ENCODE peak calls at places on chromosome X, in nine cellular contexts. A is B cell, W is tibial artery, Z is lower lobe of right lung, C is sigmoid colon, R is GM23338, K is GM06990, Y is thyroid gland, O is astrocyte of the cerebellum. S is an unnamed sample.

GRCh38 chrX:135185795-135186443 is 14.7 kb upstream of the CT55 start:
- DNase-seq in Z (no peak), K (no peak), R (peak), O (peak), C (no peak), Y (peak), A (peak), W (peak), S (peak)

GRCh38 chrX:140815868-140816267 is 106.3 kb downstream of the LINC00632 start:
- DNase-seq in Z (no peak), W (no peak), R (no peak), O (peak), C (no peak), A (no peak), Y (peak), K (no peak), S (no peak)

GRCh38 chrX:16997313-16997712 is 50.9 kb downstream of the REPS2 start:
- DNase-seq in Z (no peak), C (no peak), R (no peak), K (no peak), O (no peak), Y (no peak), W (no peak), A (no peak), S (no peak)

GRCh38 chrX:53483838-53484420 is 49.8 kb upstream of the HSD17B10 start:
- DNase-seq in C (no peak), Z (no peak), W (no peak), K (no peak), A (no peak), Y (no peak), O (no peak), R (no peak), S (no peak)

GRCh38 chrX:106050054-106050453 is 11.5 kb upstream of the SERPINA7 start:
- DNase-seq in C (no peak), R (no peak), W (no peak), Z (no peak), O (no peak), K (no peak), Y (no peak), A (no peak), S (no peak)

GRCh38 chrX:104659037-104659744 is 93.2 kb downstream of the IL1RAPL2 start:
- DNase-seq in O (peak), C (no peak), A (no peak), Z (no peak), R (no peak), W (no peak), Y (peak), K (no peak), S (no peak)

GRCh38 chrX:112822892-112823291 is 17.7 kb downstream of the AMOT start:
- DNase-seq in Z (no peak), Y (no peak), K (no peak), O (no peak), W (no peak), R (peak), A (no peak), C (no peak), S (no peak)

GRCh38 chrX:140744085-140744484 is 34.5 kb downstream of the LINC00632 start:
- DNase-seq in O (no peak), Y (no peak), R (no peak), W (no peak), K (no peak), A (no peak), C (no peak), Z (no peak), S (no peak)

GRCh38 chrX:20060961-20061868 is 55.5 kb downstream of the MAP7D2 start:
- DNase-seq in Z (no peak), R (no peak), C (no peak), W (no peak), O (no peak), A (peak), Y (no peak), K (peak), S (no peak)

GRCh38 chrX:39967348-39967747 is 130.4 kb downstream of the BCOR start:
- DNase-seq in A (no peak), W (no peak), O (no peak), Y (no peak), Z (no peak), R (no peak), C (no peak), K (no peak), S (no peak)

GRCh38 chrX:150548684-150549083 is 19.7 kb upstream of the MTM1 start:
- DNase-seq in W (no peak), Z (no peak), A (no peak), K (no peak), R (no peak), C (no peak), Y (no peak), O (no peak), S (no peak)

GRCh38 chrX:68842781-68843581 is 14.2 kb downstream of the EFNB1 start:
- DNase-seq in C (no peak), W (no peak), Y (peak), Z (peak), R (no peak), K (no peak), A (no peak), O (peak), S (no peak)

GRCh38 chrX:91108761-91109160 is 325.9 kb upstream of the PABPC5 start:
- DNase-seq in W (no peak), O (no peak), Z (no peak), K (no peak), A (no peak), C (no peak), R (no peak), Y (no peak), S (no peak)

GRCh38 chrX:51917600-51917999 is 24.2 kb downstream of the MAGED1 start:
- DNase-seq in C (no peak), R (no peak), A (no peak), Y (no peak), W (no peak), Z (no peak), K (no peak), O (no peak), S (no peak)

GRCh38 chrX:45505214-45505613 is 304.5 kb upstream of the DIPK2B start:
- DNase-seq in R (no peak), K (no peak), O (no peak), C (no peak), Y (no peak), W (no peak), Z (no peak), A (no peak), S (no peak)

GRCh38 chrX:9942086-9942485 is 25.1 kb upstream of the CLDN34 start:
- DNase-seq in Y (no peak), Z (no peak), K (peak), R (no peak), W (no peak), C (no peak), A (peak), O (no peak), S (peak)

GRCh38 chrX:103440621-103441020 is 64.3 kb downstream of the BEX3 start:
- DNase-seq in Z (no peak), O (peak), C (no peak), W (no peak), Y (no peak), A (no peak), R (peak), K (no peak), S (no peak)

GRCh38 chrX:12011075-12011474 is 127.2 kb upstream of the FRMPD4 start:
- DNase-seq in R (no peak), O (no peak), C (no peak), Y (no peak), Z (no peak), K (no peak), A (no peak), W (no peak), S (no peak)

GRCh38 chrX:2373615-2374014 is 127.2 kb downstream of the DHRSX start:
- DNase-seq in A (no peak), O (no peak), R (no peak), K (no peak), C (no peak), Z (no peak), W (no peak), Y (no peak), S (no peak)

GRCh38 chrX:132766452-132766851 is 192.0 kb downstream of the HS6ST2 start:
- DNase-seq in Z (no peak), K (no peak), A (no peak), W (no peak), O (no peak), R (no peak), C (no peak), Y (no peak), S (no peak)

GRCh38 chrX:140733766-140734342 is 24.3 kb downstream of the LINC00632 start:
- DNase-seq in Y (peak), C (no peak), Z (no peak), O (no peak), R (peak), K (no peak), A (peak), W (no peak), S (peak)

GRCh38 chrX:107451754-107452153 is 2.3 kb downstream of the FRMPD3 start:
- DNase-seq in A (no peak), C (no peak), W (no peak), R (peak), Z (no peak), O (no peak), K (no peak), Y (peak), S (no peak)

GRCh38 chrX:3638280-3638873 is 75.1 kb downstream of the PRKX start:
- DNase-seq in A (peak), K (no peak), C (no peak), O (peak), W (no peak), Y (peak), R (peak), Z (no peak), S (peak)

GRCh38 chrX:15334561-15334960 is 762 bp downstream of the PIGA start:
- DNase-seq in R (no peak), W (no peak), Y (no peak), O (no peak), K (no peak), C (no peak), A (no peak), Z (no peak), S (peak)

GRCh38 chrX:1440506-1440905 is 12.2 kb downstream of the ASMTL start:
- DNase-seq in K (no peak), A (no peak), R (no peak), Z (peak), W (no peak), O (no peak), Y (no peak), C (peak), S (no peak)

GRCh38 chrX:1618689-1619088 is 3.8 kb downstream of the ASMT start:
- DNase-seq in Y (no peak), W (no peak), Z (no peak), K (no peak), A (no peak), O (no peak), R (peak), C (no peak), S (no peak)

GRCh38 chrX:142977128-142977914 is 48.4 kb upstream of the SPANXN4 start:
- DNase-seq in O (no peak), Z (no peak), R (no peak), C (no peak), K (peak), W (no peak), A (peak), Y (no peak), S (peak)

GRCh38 chrX:119181491-119181890 is 53.9 kb upstream of the KIAA1210 start:
- DNase-seq in W (no peak), Y (peak), Z (no peak), K (no peak), O (no peak), A (no peak), R (peak), C (no peak), S (no peak)

GRCh38 chrX:74419861-74420193 is 1.5 kb upstream of the SLC16A2 start:
- DNase-seq in C (no peak), K (no peak), R (peak), W (no peak), O (no peak), Z (no peak), Y (peak), A (peak), S (no peak)

GRCh38 chrX:7028246-7028645 is 119.3 kb upstream of the STS start:
- DNase-seq in R (no peak), K (no peak), O (no peak), W (no peak), Y (no peak), C (no peak), Z (no peak), A (no peak), S (no peak)

GRCh38 chrX:22073928-22074327 is 41.8 kb downstream of the PHEX start:
- DNase-seq in O (no peak), K (no peak), A (no peak), R (peak), W (no peak), C (no peak), Z (no peak), Y (no peak), S (no peak)

DNA sequence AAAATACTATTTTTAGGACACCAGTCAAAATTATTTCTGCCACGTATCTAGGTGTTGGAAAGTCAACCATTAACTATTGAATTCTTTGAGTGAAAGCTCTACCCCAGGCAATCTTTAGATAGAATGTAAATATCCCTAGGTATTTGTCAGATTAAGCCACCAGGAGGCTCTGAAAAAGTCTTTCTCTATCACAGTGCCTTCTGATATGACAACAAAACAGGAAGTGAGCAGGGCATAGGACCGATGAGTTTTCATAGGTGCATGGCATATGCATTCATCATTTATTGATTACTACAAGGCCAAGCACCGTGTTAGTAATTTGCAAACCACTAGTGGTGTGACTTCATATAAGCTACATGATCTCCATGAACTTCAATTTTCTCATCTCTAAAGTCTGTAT is 333.6 kb upstream of the F9 start:
- DNase-seq in R (no peak), Z (no peak), W (no peak), C (no peak), A (no peak), K (no peak), Y (no peak), O (no peak), S (no peak)
- TF ChIP-seq CTCF in R (no peak), Z (no peak), W (no peak), C (no peak), A (no peak), K (no peak), Y (no peak), O (no peak), S (no peak)

DNA sequence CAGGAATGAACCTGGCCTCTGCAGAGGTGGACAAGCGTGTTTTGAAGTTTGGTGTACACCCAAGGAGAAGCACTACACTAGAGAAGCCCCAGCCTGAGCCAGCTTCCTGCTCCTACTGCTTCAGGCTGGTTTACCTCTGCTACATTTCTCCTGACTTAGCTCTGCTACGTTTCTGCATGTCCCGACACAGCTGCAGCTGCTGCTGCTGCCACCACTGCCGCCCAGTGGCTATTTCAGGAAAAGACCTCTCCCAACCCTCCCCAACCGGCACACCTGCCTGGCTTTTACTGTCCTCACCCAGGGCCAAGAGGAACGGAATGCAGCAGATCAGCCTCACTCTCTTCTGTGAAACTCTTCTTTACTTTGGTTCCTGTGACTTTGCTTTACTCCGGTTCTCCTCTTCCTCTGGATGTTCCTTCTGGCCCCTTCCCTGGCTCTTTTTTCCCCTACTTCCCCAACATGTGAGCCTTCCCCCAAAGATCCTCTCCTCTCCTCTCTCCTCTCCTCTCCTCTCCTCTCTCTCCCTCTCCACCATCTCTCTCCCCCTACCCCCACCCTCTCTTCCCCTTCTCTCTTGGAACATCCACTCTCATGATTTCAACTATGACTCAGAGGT is 3.1 kb upstream of the P2RY4 start:
- DNase-seq in C (no peak), Y (peak), Z (no peak), R (peak), O (no peak), A (no peak), K (peak), W (peak), S (peak)
- TF ChIP-seq CTCF in C (no peak), Y (peak), Z (peak), R (peak), O (peak), A (peak), K (peak), W (peak), S (peak)

DNA sequence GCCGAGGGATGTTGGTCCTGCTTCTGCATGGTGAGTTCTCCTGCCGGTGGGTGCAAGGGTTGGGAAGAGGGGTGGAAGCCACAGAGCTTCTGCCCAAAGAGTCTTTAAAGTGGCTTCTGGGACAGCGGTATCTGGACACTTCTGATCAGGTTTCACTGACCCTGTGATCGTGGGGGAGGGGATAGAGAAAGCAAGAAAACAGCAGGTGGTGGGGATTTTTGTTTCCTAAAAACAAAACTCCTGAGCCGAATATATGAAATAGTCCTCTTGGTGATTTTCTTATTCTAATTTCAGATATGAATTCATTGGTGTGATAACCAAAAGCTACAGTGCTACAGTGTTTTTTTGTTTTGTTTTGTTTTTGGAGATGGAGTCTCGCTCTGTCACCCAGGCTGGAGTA is 754 bp downstream of the NYX start:
- DNase-seq in R (no peak), A (no peak), C (no peak), Z (no peak), O (no peak), Y (no peak), W (no peak), K (no peak), S (peak)
- TF ChIP-seq CTCF in R (no peak), A (no peak), C (no peak), Z (no peak), O (no peak), Y (no peak), W (no peak), K (no peak), S (no peak)

GRCh38 chrX:56763556-56764152 is 34.6 kb downstream of the NBDY start:
- DNase-seq in A (peak), W (no peak), Y (no peak), R (peak), O (peak), C (peak), K (peak), Z (no peak), S (peak)
- TF ChIP-seq CTCF in A (no peak), W (no peak), Y (no peak), R (no peak), O (peak), C (peak), K (peak), Z (peak), S (peak)

GRCh38 chrX:19040373-19040772 is 56.5 kb upstream of the PHKA2 start:
- DNase-seq in A (no peak), W (no peak), O (no peak), R (peak), Y (no peak), C (no peak), Z (no peak), K (no peak), S (no peak)
- TF ChIP-seq CTCF in A (no peak), W (peak), O (no peak), R (peak), Y (peak), C (no peak), Z (no peak), K (peak), S (peak)